ENCODE peak calls at places on chromosomes 5 and 9, in seven cellular contexts. F is fibroblast of the conjunctiva; Z is activated B cell treated with CpG ODN at 0.5 μM for 24 hours; E is GM12864; W is LoVo; G is stimulated activated CD4-positive, alpha-beta T cell treated with anti-CD3 and anti-CD28 coated beads, Interleukin-4, amount 100 ng/mL, for 48 hours; D is stimulated activated CD8-positive, alpha-beta memory T cell treated with anti-CD3 and anti-CD28 coated beads, Interleukin-4, amount 100 ng/mL, for 24 hours. M is an unnamed sample.
A peak's percentile ranks its signal among the peaks of the same experiment; 100 is the strongest.

GRCh38 chr9:120931278-120932085 is 4.9 kb upstream of the TRAF1 start:
- DNase-seq in D (peak; percentile 49), F (no peak), G (no peak), E (peak; percentile 79), W (no peak), Z (peak; percentile 50), M (peak; percentile 81)

GRCh38 chr5:178642351-178642909 is 15.6 kb upstream of the CLK4 start:
- DNase-seq in Z (no peak), G (no peak), W (peak; percentile 91), F (peak; percentile 92), D (no peak), E (no peak), M (peak; percentile 100)

GRCh38 chr5:57698785-57699184 is 216.2 kb upstream of the ACTBL2 start:
- DNase-seq in W (peak; percentile 80), G (no peak), Z (no peak), D (no peak), F (no peak), E (no peak), M (peak; percentile 58)

GRCh38 chr9:80496901-80497565 is 925.3 kb downstream of the TLE4 start:
- DNase-seq in E (no peak), Z (no peak), G (no peak), D (no peak), W (no peak), F (no peak), M (no peak)

GRCh38 chr5:10762178-10762775 is 1.2 kb upstream of the DAP start:
- DNase-seq in F (no peak), D (no peak), G (no peak), W (no peak), E (no peak), Z (no peak), M (no peak)

GRCh38 chr5:177429248-177430045 is 3.0 kb downstream of the GRK6 start:
- DNase-seq in G (peak; percentile 82), F (no peak), D (peak; percentile 83), W (no peak), Z (peak; percentile 49), E (no peak), M (no peak)

GRCh38 chr5:109852371-109853160 is 162.8 kb downstream of the MAN2A1 start:
- DNase-seq in E (no peak), Z (no peak), W (no peak), D (no peak), G (no peak), F (no peak), M (peak; percentile 20)

GRCh38 chr9:77841739-77842386 is 189.7 kb downstream of the GNAQ start:
- DNase-seq in W (no peak), G (no peak), D (no peak), E (no peak), Z (no peak), F (no peak), M (no peak)

GRCh38 chr9:76667521-76667957 is 96.7 kb upstream of the PCA3 start:
- DNase-seq in Z (no peak), D (no peak), E (no peak), F (no peak), G (no peak), W (no peak), M (peak; percentile 77)

GRCh38 chr5:136055612-136056302 is 27.0 kb downstream of the TGFBI start:
- DNase-seq in E (no peak), D (no peak), F (no peak), G (no peak), Z (no peak), W (no peak), M (no peak)

GRCh38 chr5:74375271-74375670 is 265.3 kb downstream of the ENC1 start:
- DNase-seq in W (peak; percentile 50), G (no peak), F (no peak), Z (no peak), D (no peak), E (no peak), M (no peak)

GRCh38 chr5:93072831-93073459 is 508.1 kb downstream of the NR2F1-AS1 start:
- DNase-seq in G (no peak), Z (no peak), W (no peak), F (no peak), D (no peak), E (no peak), M (peak; percentile 65)

GRCh38 chr5:74070766-74071165 is 444.8 kb downstream of the ARHGEF28 start:
- DNase-seq in F (no peak), E (no peak), W (no peak), G (no peak), Z (no peak), D (no peak), M (no peak)

GRCh38 chr5:58380655-58381054 is 79.2 kb downstream of the PLK2 start:
- DNase-seq in Z (no peak), W (no peak), G (no peak), F (no peak), D (no peak), E (no peak), M (no peak)

GRCh38 chr9:69857131-69857530 is 36.5 kb downstream of the CFAP95 start:
- DNase-seq in G (no peak), Z (no peak), E (no peak), D (no peak), F (no peak), W (no peak), M (peak; percentile 91)

GRCh38 chr9:133545494-133546286 is 11.2 kb downstream of the ADAMTSL2 start:
- DNase-seq in E (no peak), F (no peak), D (no peak), W (no peak), G (no peak), Z (no peak), M (no peak)

GRCh38 chr5:134203630-134204029 is 22.2 kb downstream of the PPP2CA start:
- DNase-seq in W (no peak), E (no peak), Z (no peak), D (no peak), F (no peak), G (no peak), M (no peak)

GRCh38 chr5:143601917-143602333 is 198.4 kb upstream of the NR3C1 start:
- DNase-seq in F (no peak), W (no peak), E (no peak), Z (no peak), G (no peak), D (no peak), M (no peak)

GRCh38 chr5:168425997-168426863 is 60.0 kb upstream of the RARS1 start:
- DNase-seq in Z (no peak), G (no peak), F (no peak), E (no peak), W (no peak), D (no peak), M (no peak)

GRCh38 chr9:119370816-119371215 is 1.6 kb upstream of the BRINP1 start:
- DNase-seq in G (no peak), Z (no peak), D (no peak), W (no peak), F (no peak), E (no peak), M (peak; percentile 10)